ENCODE peak calls at places on chromosomes 6 and 20, in eight cellular contexts. One of them, this sample, is unnamed.

GRCh38 chr6:36349240-36349639 is 12.6 kb upstream of the BNIP5 start:
- DNase-seq in NCI-H1436: peak
- DNase-seq in left kidney: no peak
- DNase-seq in nucleus accumbens: no peak
- DNase-seq in NCI-H524: no peak
- DNase-seq in activated T-cell treated with anti-CD3 and anti-CD28 coated beads for 1 hour: peak
- DNase-seq in T1000: no peak
- DNase-seq in M059J: no peak
- DNase-seq in this sample: no peak

GRCh38 chr6:164861964-164862363 is 447.4 kb downstream of the C6orf118 start:
- DNase-seq in NCI-H1436: no peak
- DNase-seq in left kidney: no peak
- DNase-seq in nucleus accumbens: no peak
- DNase-seq in NCI-H524: no peak
- DNase-seq in activated T-cell treated with anti-CD3 and anti-CD28 coated beads for 1 hour: no peak
- DNase-seq in T1000: no peak
- DNase-seq in M059J: no peak
- DNase-seq in this sample: no peak

GRCh38 chr6:36914227-36914794 is 28.6 kb downstream of the C6orf89 start:
- DNase-seq in NCI-H1436: no peak
- DNase-seq in left kidney: peak
- DNase-seq in nucleus accumbens: no peak
- DNase-seq in NCI-H524: no peak
- DNase-seq in activated T-cell treated with anti-CD3 and anti-CD28 coated beads for 1 hour: no peak
- DNase-seq in T1000: no peak
- DNase-seq in M059J: peak
- DNase-seq in this sample: peak

GRCh38 chr6:44472250-44472945 is 84.9 kb downstream of the CDC5L start:
- DNase-seq in NCI-H1436: no peak
- DNase-seq in left kidney: peak
- DNase-seq in nucleus accumbens: no peak
- DNase-seq in NCI-H524: no peak
- DNase-seq in activated T-cell treated with anti-CD3 and anti-CD28 coated beads for 1 hour: no peak
- DNase-seq in T1000: no peak
- DNase-seq in M059J: no peak
- DNase-seq in this sample: no peak

GRCh38 chr20:44173116-44173515 is 13.9 kb downstream of the JPH2 start:
- DNase-seq in NCI-H1436: no peak
- DNase-seq in left kidney: no peak
- DNase-seq in nucleus accumbens: no peak
- DNase-seq in NCI-H524: no peak
- DNase-seq in activated T-cell treated with anti-CD3 and anti-CD28 coated beads for 1 hour: no peak
- DNase-seq in T1000: no peak
- DNase-seq in M059J: peak
- DNase-seq in this sample: no peak

GRCh38 chr20:22795897-22796296 is 211.5 kb upstream of the FOXA2 start:
- DNase-seq in NCI-H1436: no peak
- DNase-seq in left kidney: no peak
- DNase-seq in nucleus accumbens: no peak
- DNase-seq in NCI-H524: no peak
- DNase-seq in activated T-cell treated with anti-CD3 and anti-CD28 coated beads for 1 hour: no peak
- DNase-seq in T1000: peak
- DNase-seq in M059J: peak
- DNase-seq in this sample: peak

GRCh38 chr20:40770564-40771307 is 81.7 kb upstream of the MAFB start:
- DNase-seq in NCI-H1436: no peak
- DNase-seq in left kidney: no peak
- DNase-seq in nucleus accumbens: no peak
- DNase-seq in NCI-H524: no peak
- DNase-seq in activated T-cell treated with anti-CD3 and anti-CD28 coated beads for 1 hour: no peak
- DNase-seq in T1000: no peak
- DNase-seq in M059J: no peak
- DNase-seq in this sample: no peak

GRCh38 chr6:133983099-133983939 is 30.3 kb downstream of the TBPL1 start:
- DNase-seq in NCI-H1436: no peak
- DNase-seq in left kidney: no peak
- DNase-seq in nucleus accumbens: no peak
- DNase-seq in NCI-H524: no peak
- DNase-seq in activated T-cell treated with anti-CD3 and anti-CD28 coated beads for 1 hour: peak
- DNase-seq in T1000: no peak
- DNase-seq in M059J: peak
- DNase-seq in this sample: no peak

GRCh38 chr6:148414836-148415235 is 72.2 kb downstream of the SASH1 start:
- DNase-seq in NCI-H1436: no peak
- DNase-seq in left kidney: no peak
- DNase-seq in nucleus accumbens: no peak
- DNase-seq in NCI-H524: no peak
- DNase-seq in activated T-cell treated with anti-CD3 and anti-CD28 coated beads for 1 hour: no peak
- DNase-seq in T1000: no peak
- DNase-seq in M059J: peak
- DNase-seq in this sample: peak

GRCh38 chr20:34709044-34709835 is 5.1 kb downstream of the TP53INP2 start:
- DNase-seq in NCI-H1436: peak
- DNase-seq in left kidney: peak
- DNase-seq in nucleus accumbens: peak
- DNase-seq in NCI-H524: no peak
- DNase-seq in activated T-cell treated with anti-CD3 and anti-CD28 coated beads for 1 hour: peak
- DNase-seq in T1000: peak
- DNase-seq in M059J: peak
- DNase-seq in this sample: peak

GRCh38 chr6:63789699-63790098 is 154.1 kb downstream of the PHF3 start:
- DNase-seq in NCI-H1436: no peak
- DNase-seq in left kidney: no peak
- DNase-seq in nucleus accumbens: no peak
- DNase-seq in NCI-H524: no peak
- DNase-seq in activated T-cell treated with anti-CD3 and anti-CD28 coated beads for 1 hour: no peak
- DNase-seq in T1000: no peak
- DNase-seq in M059J: no peak
- DNase-seq in this sample: no peak

GRCh38 chr6:158849899-158850806 is 31.0 kb upstream of the EZR start:
- DNase-seq in NCI-H1436: peak
- DNase-seq in left kidney: peak
- DNase-seq in nucleus accumbens: no peak
- DNase-seq in NCI-H524: no peak
- DNase-seq in activated T-cell treated with anti-CD3 and anti-CD28 coated beads for 1 hour: peak
- DNase-seq in T1000: peak
- DNase-seq in M059J: peak
- DNase-seq in this sample: peak